ENCODE peak calls at places on chromosomes 13 and 19, in six cellular contexts. C is omental fat pad, U is ELR, P is nucleus accumbens, L is ELF-1, M is fibroblast of villous mesenchyme. V is an unnamed sample.
A peak's percentile ranks its signal among the peaks of the same experiment; 100 is the strongest.

GRCh38 chr13:51728275-51728673 is 75.7 kb downstream of the DHRS12 start:
- DNase-seq in M (no peak), C (no peak), L (no peak), U (peak; percentile 38), P (no peak), V (no peak)

GRCh38 chr19:13718733-13719132 is 45.6 kb upstream of the MRI1 start:
- DNase-seq in C (no peak), L (peak; percentile 45), M (peak; percentile 35), U (peak; percentile 79), P (peak; percentile 64), V (peak; percentile 70)

GRCh38 chr19:3146677-3147100 is 10.9 kb downstream of the GNA15 start:
- DNase-seq in P (no peak), L (peak; percentile 49), M (no peak), U (peak; percentile 35), C (no peak), V (no peak)

GRCh38 chr19:41705393-41706174 is 2.8 kb upstream of the CEACAM5 start:
- DNase-seq in U (peak; percentile 23), M (peak; percentile 5), L (peak; percentile 54), P (no peak), C (no peak), V (no peak)

GRCh38 chr19:6213696-6214585 is 65.8 kb downstream of the MLLT1 start:
- DNase-seq in P (no peak), L (no peak), M (no peak), U (no peak), C (no peak), V (no peak)

GRCh38 chr19:44814517-44814916 is 5.6 kb downstream of the BCAM start:
- DNase-seq in U (no peak), M (no peak), L (no peak), C (no peak), P (no peak), V (no peak)

GRCh38 chr19:36488118-36488815 is 1.1 kb downstream of the ZNF566 start:
- DNase-seq in U (no peak), M (peak; percentile 1), L (no peak), C (no peak), P (no peak), V (no peak)

GRCh38 chr13:59112375-59112774 is 1051.4 kb downstream of the DIAPH3 start:
- DNase-seq in P (peak; percentile 48), L (peak; percentile 30), U (peak; percentile 51), C (no peak), M (peak; percentile 85), V (peak; percentile 75)

GRCh38 chr19:48333467-48334384 is 8.4 kb downstream of the EMP3 start:
- DNase-seq in C (peak; percentile 71), P (peak; percentile 80), U (peak; percentile 93), M (peak; percentile 94), L (peak; percentile 91), V (peak; percentile 82)

GRCh38 chr19:16328824-16329482 is 4.3 kb downstream of the KLF2 start:
- DNase-seq in P (no peak), M (no peak), L (no peak), C (no peak), U (peak; percentile 48), V (no peak)

GRCh38 chr19:17757125-17757524 is 5.8 kb downstream of the FCHO1 start:
- DNase-seq in C (peak; percentile 71), P (peak; percentile 90), M (peak; percentile 58), U (peak; percentile 62), L (no peak), V (no peak)

GRCh38 chr13:102848956-102849355 is 3.1 kb downstream of the ERCC5 start:
- DNase-seq in L (no peak), C (no peak), M (no peak), U (no peak), P (no peak), V (no peak)

GRCh38 chr13:110963554-110963970 is 48.7 kb upstream of the ANKRD10 start:
- DNase-seq in P (no peak), C (no peak), M (no peak), L (no peak), U (no peak), V (no peak)

GRCh38 chr13:99265823-99266426 is 7.7 kb upstream of the GPR18 start:
- DNase-seq in C (no peak), L (no peak), P (no peak), U (peak; percentile 73), M (peak; percentile 67), V (no peak)

GRCh38 chr13:31175847-31176536 is 14.3 kb upstream of the HSPH1 start:
- DNase-seq in M (no peak), U (no peak), L (no peak), P (no peak), C (no peak), V (no peak)

GRCh38 chr13:24671367-24672117 is 8.7 kb upstream of the ATP12A start:
- DNase-seq in C (peak; percentile 35), U (peak; percentile 80), P (peak; percentile 4), M (peak; percentile 86), L (peak; percentile 86), V (peak; percentile 57)

GRCh38 chr19:14450168-14450874 is 17.2 kb downstream of the PKN1 start:
- DNase-seq in C (no peak), L (peak; percentile 95), U (peak; percentile 78), P (no peak), M (peak; percentile 30), V (no peak)

GRCh38 chr13:92804346-92804745 is 422.3 kb upstream of the GPC6 start:
- DNase-seq in L (no peak), M (no peak), P (no peak), C (no peak), U (peak; percentile 50), V (no peak)

GRCh38 chr19:47073574-47073973 is 25.1 kb upstream of the TMEM160 start:
- DNase-seq in C (no peak), M (no peak), P (no peak), U (no peak), L (no peak), V (no peak)